ENCODE peak calls at places on chromosome 12, in four cellular contexts. K is activated T-cell treated with anti-CD3 and anti-CD28 coated beads, Interleukin-2, amount 50 U/mL, for 72 hours; S is activated effector memory CD4-positive, alpha-beta T cell treated with anti-CD3 and anti-CD28 coated beads, Interleukin-2, amount 50 U/mL, for 16 hours; T is GM04504. W is an unnamed sample.

GRCh38 chr12:8890313-8891084 is 23.8 kb upstream of the PHC1 start:
- DNase-seq in K (peak), S (peak), T (peak), W (no peak)

GRCh38 chr12:9634177-9634803 is 26.6 kb upstream of the KLRB1 start:
- DNase-seq in K (peak), S (peak), T (no peak), W (no peak)

GRCh38 chr12:13011098-13011497 is 11.0 kb upstream of the HEBP1 start:
- DNase-seq in K (no peak), S (no peak), T (no peak), W (no peak)

GRCh38 chr12:112346194-112346593 is 36.0 kb downstream of the HECTD4 start:
- DNase-seq in K (no peak), S (no peak), T (no peak), W (no peak)

GRCh38 chr12:46198913-46199312 is 69.9 kb downstream of the SLC38A1 start:
- DNase-seq in K (no peak), S (no peak), T (no peak), W (no peak)

GRCh38 chr12:51820721-51821422 is 27.6 kb downstream of the FIGNL2 start:
- DNase-seq in K (peak), S (peak), T (no peak), W (peak)

GRCh38 chr12:85363382-85364190 is 83.6 kb downstream of the ALX1 start:
- DNase-seq in K (no peak), S (no peak), T (no peak), W (no peak)

GRCh38 chr12:63982787-63983186 is 138.3 kb downstream of the SRGAP1 start:
- DNase-seq in K (no peak), S (no peak), T (no peak), W (no peak)

GRCh38 chr12:104304261-104305004 is 894 bp downstream of the EID3 start:
- DNase-seq in K (no peak), S (no peak), T (no peak), W (no peak)

GRCh38 chr12:10362828-10363664 is 26.8 kb downstream of the KLRK1 start:
- DNase-seq in K (no peak), S (no peak), T (no peak), W (no peak)

GRCh38 chr12:2960432-2960956 is 1.3 kb downstream of the TEAD4 start:
- DNase-seq in K (peak), S (no peak), T (no peak), W (peak)

GRCh38 chr12:57280234-57281062 is 29.5 kb upstream of the STAC3 start:
- DNase-seq in K (peak), S (peak), T (peak), W (peak)

GRCh38 chr12:87818416-87818815 is 210.8 kb downstream of the C12orf50 start:
- DNase-seq in K (no peak), S (no peak), T (no peak), W (no peak)

GRCh38 chr12:43676183-43676813 is 82.3 kb downstream of the PUS7L start:
- DNase-seq in K (peak), S (no peak), T (no peak), W (peak)